ENCODE peak calls at places on chromosomes 12 and 14, in six cellular contexts. One of them, this sample, is unnamed. For H3K9me3 and H3K27me3, the result is how much of the 10 kb centered on the place peaks cover.

GRCh38 chr12:93895096-93895460 is 217.9 kb downstream of the CRADD start:
- DNase-seq in CD8-positive, alpha-beta memory T cell: no peak
- DNase-seq in stomach: no peak
- DNase-seq in tibial artery: no peak
- DNase-seq in BE2C: no peak
- DNase-seq in cardiac muscle cell: no peak
- DNase-seq in this sample: no peak

GRCh38 chr14:76080471-76080870 is 71.3 kb upstream of the GPATCH2L start:
- DNase-seq in tibial artery: no peak
- DNase-seq in BE2C: no peak
- DNase-seq in cardiac muscle cell: no peak
- DNase-seq in stomach: no peak
- DNase-seq in CD8-positive, alpha-beta memory T cell: no peak
- DNase-seq in this sample: no peak

GRCh38 chr14:102579696-102580551 is 12.5 kb upstream of the RCOR1 start:
- DNase-seq in CD8-positive, alpha-beta memory T cell: no peak
- DNase-seq in cardiac muscle cell: no peak
- DNase-seq in tibial artery: no peak
- DNase-seq in stomach: no peak
- DNase-seq in BE2C: peak
- DNase-seq in this sample: no peak

GRCh38 chr12:11795910-11796459 is 146.5 kb downstream of the ETV6 start:
- DNase-seq in stomach: no peak
- DNase-seq in cardiac muscle cell: peak
- DNase-seq in CD8-positive, alpha-beta memory T cell: no peak
- DNase-seq in BE2C: no peak
- DNase-seq in tibial artery: no peak
- DNase-seq in this sample: no peak

GRCh38 chr14:36339817-36340216 is 19.4 kb upstream of the MBIP start:
- DNase-seq in tibial artery: no peak
- DNase-seq in stomach: no peak
- DNase-seq in CD8-positive, alpha-beta memory T cell: no peak
- DNase-seq in BE2C: no peak
- DNase-seq in cardiac muscle cell: no peak
- DNase-seq in this sample: no peak

GRCh38 chr12:23854598-23854997 is 94.9 kb downstream of the SOX5 start:
- DNase-seq in cardiac muscle cell: no peak
- DNase-seq in CD8-positive, alpha-beta memory T cell: no peak
- DNase-seq in stomach: no peak
- DNase-seq in tibial artery: no peak
- DNase-seq in BE2C: no peak
- DNase-seq in this sample: no peak

GRCh38 chr12:40511341-40511740 is 180.9 kb upstream of the CNTN1 start:
- DNase-seq in cardiac muscle cell: no peak
- DNase-seq in CD8-positive, alpha-beta memory T cell: no peak
- DNase-seq in BE2C: no peak
- DNase-seq in tibial artery: no peak
- DNase-seq in stomach: no peak
- DNase-seq in this sample: no peak

GRCh38 chr12:96371138-96371786 is 29.0 kb downstream of the CDK17 start:
- DNase-seq in tibial artery: no peak
- DNase-seq in CD8-positive, alpha-beta memory T cell: no peak
- DNase-seq in stomach: no peak
- DNase-seq in cardiac muscle cell: no peak
- DNase-seq in BE2C: no peak
- DNase-seq in this sample: no peak

GRCh38 chr12:9740109-9740750 is 7.3 kb upstream of the CLECL1 start:
- DNase-seq in BE2C: no peak
- DNase-seq in stomach: no peak
- DNase-seq in tibial artery: no peak
- DNase-seq in cardiac muscle cell: no peak
- DNase-seq in CD8-positive, alpha-beta memory T cell: peak
- DNase-seq in this sample: no peak

GRCh38 chr12:55721601-55722213 is 1.5 kb downstream of the RDH5 start:
- DNase-seq in BE2C: no peak
- DNase-seq in CD8-positive, alpha-beta memory T cell: no peak
- DNase-seq in cardiac muscle cell: no peak
- DNase-seq in tibial artery: no peak
- DNase-seq in stomach: no peak
- DNase-seq in this sample: no peak

GRCh38 chr12:31363416-31363809 is 37.5 kb upstream of the SINHCAF start:
- DNase-seq in BE2C: no peak
- DNase-seq in CD8-positive, alpha-beta memory T cell: no peak
- DNase-seq in stomach: no peak
- DNase-seq in cardiac muscle cell: no peak
- DNase-seq in tibial artery: no peak
- DNase-seq in this sample: no peak

GRCh38 chr14:75070383-75070782 is 942 bp downstream of the ZC2HC1C start:
- DNase-seq in cardiac muscle cell: no peak
- DNase-seq in stomach: no peak
- DNase-seq in CD8-positive, alpha-beta memory T cell: no peak
- DNase-seq in BE2C: no peak
- DNase-seq in tibial artery: no peak
- DNase-seq in this sample: no peak

GRCh38 chr14:51822499-51822898 is 37.9 kb upstream of the GNG2 start:
- DNase-seq in tibial artery: no peak
- DNase-seq in BE2C: no peak
- DNase-seq in stomach: no peak
- DNase-seq in CD8-positive, alpha-beta memory T cell: no peak
- DNase-seq in cardiac muscle cell: no peak
- DNase-seq in this sample: no peak

GRCh38 chr12:96141216-96141944 is 52.8 kb upstream of the ELK3 start:
- DNase-seq in stomach: no peak
- DNase-seq in CD8-positive, alpha-beta memory T cell: no peak
- DNase-seq in cardiac muscle cell: no peak
- DNase-seq in BE2C: no peak
- DNase-seq in tibial artery: no peak
- DNase-seq in this sample: no peak

GRCh38 chr12:57112492-57113294 is 1.5 kb upstream of the STAT6 start:
- DNase-seq in tibial artery: no peak
- DNase-seq in cardiac muscle cell: no peak
- DNase-seq in stomach: peak
- DNase-seq in BE2C: peak
- DNase-seq in CD8-positive, alpha-beta memory T cell: no peak
- DNase-seq in this sample: peak

GRCh38 chr12:116551952-116552749 is 7.0 kb upstream of the MAP1LC3B2 start:
- DNase-seq in CD8-positive, alpha-beta memory T cell: no peak
- DNase-seq in BE2C: no peak
- DNase-seq in stomach: no peak
- DNase-seq in tibial artery: no peak
- DNase-seq in cardiac muscle cell: no peak
- DNase-seq in this sample: peak

GRCh38 chr14:103398427-103399195 is 13.4 kb downstream of the MARK3 start:
- DNase-seq in cardiac muscle cell: no peak
- DNase-seq in tibial artery: no peak
- DNase-seq in BE2C: no peak
- DNase-seq in CD8-positive, alpha-beta memory T cell: no peak
- DNase-seq in stomach: no peak
- DNase-seq in this sample: peak

GRCh38 chr14:101187017-101187815 is 283.7 kb upstream of the RTL1 start:
- DNase-seq in BE2C: no peak
- DNase-seq in cardiac muscle cell: no peak
- DNase-seq in stomach: peak
- DNase-seq in CD8-positive, alpha-beta memory T cell: no peak
- DNase-seq in tibial artery: no peak
- DNase-seq in this sample: no peak

GRCh38 chr12:132427999-132428871 is 61.7 kb upstream of the FBRSL1 start:
- DNase-seq in tibial artery: no peak
- DNase-seq in cardiac muscle cell: no peak
- DNase-seq in CD8-positive, alpha-beta memory T cell: no peak
- DNase-seq in BE2C: no peak
- DNase-seq in stomach: peak
- DNase-seq in this sample: no peak

GRCh38 chr14:56487761-56488160 is 91.8 kb upstream of the TMEM260 start:
- DNase-seq in tibial artery: no peak
- DNase-seq in BE2C: no peak
- DNase-seq in cardiac muscle cell: no peak
- DNase-seq in stomach: no peak
- DNase-seq in CD8-positive, alpha-beta memory T cell: no peak
- DNase-seq in this sample: no peak

GRCh38 chr14:75542585-75543091 is 20.4 kb downstream of the BATF start:
- DNase-seq in cardiac muscle cell: peak
- DNase-seq in CD8-positive, alpha-beta memory T cell: peak
- DNase-seq in BE2C: no peak
- DNase-seq in tibial artery: peak
- DNase-seq in stomach: peak
- DNase-seq in this sample: peak

GRCh38 chr12:17215754-17216153 is 609.8 kb upstream of the LMO3 start:
- DNase-seq in stomach: no peak
- DNase-seq in CD8-positive, alpha-beta memory T cell: no peak
- DNase-seq in cardiac muscle cell: no peak
- DNase-seq in tibial artery: no peak
- DNase-seq in BE2C: no peak
- DNase-seq in this sample: peak

GRCh38 chr12:96850676-96851075 is 56.4 kb upstream of the NEDD1 start:
- DNase-seq in CD8-positive, alpha-beta memory T cell: no peak
- DNase-seq in cardiac muscle cell: no peak
- DNase-seq in stomach: no peak
- DNase-seq in tibial artery: no peak
- DNase-seq in BE2C: no peak
- DNase-seq in this sample: no peak

GRCh38 chr12:102043928-102044327 is 17.9 kb downstream of the WASHC3 start:
- DNase-seq in cardiac muscle cell: no peak
- DNase-seq in stomach: no peak
- DNase-seq in BE2C: no peak
- DNase-seq in CD8-positive, alpha-beta memory T cell: no peak
- DNase-seq in tibial artery: no peak
- DNase-seq in this sample: no peak

GRCh38 chr14:61269321-61270083 is 11.6 kb downstream of the TMEM30B start:
- DNase-seq in tibial artery: peak
- DNase-seq in cardiac muscle cell: peak
- DNase-seq in BE2C: peak
- DNase-seq in stomach: peak
- DNase-seq in CD8-positive, alpha-beta memory T cell: peak
- DNase-seq in this sample: peak

GRCh38 chr14:68705741-68706283 is 87.1 kb downstream of the ZFP36L1 start:
- DNase-seq in tibial artery: no peak
- DNase-seq in cardiac muscle cell: peak
- DNase-seq in CD8-positive, alpha-beta memory T cell: no peak
- DNase-seq in BE2C: peak
- DNase-seq in stomach: peak
- DNase-seq in this sample: no peak

GRCh38 chr14:105536691-105537579 is 10.6 kb downstream of the TMEM121 start:
- DNase-seq in tibial artery: no peak
- DNase-seq in CD8-positive, alpha-beta memory T cell: no peak
- DNase-seq in cardiac muscle cell: no peak
- DNase-seq in stomach: no peak
- DNase-seq in BE2C: peak
- DNase-seq in this sample: no peak
- H3K9me3 ChIP-seq in tibial artery: under half
- H3K9me3 ChIP-seq in CD8-positive, alpha-beta memory T cell: under half
- H3K9me3 ChIP-seq in cardiac muscle cell: under half
- H3K9me3 ChIP-seq in stomach: under half
- H3K9me3 ChIP-seq in BE2C: under half
- H3K9me3 ChIP-seq in this sample: under half

DNA sequence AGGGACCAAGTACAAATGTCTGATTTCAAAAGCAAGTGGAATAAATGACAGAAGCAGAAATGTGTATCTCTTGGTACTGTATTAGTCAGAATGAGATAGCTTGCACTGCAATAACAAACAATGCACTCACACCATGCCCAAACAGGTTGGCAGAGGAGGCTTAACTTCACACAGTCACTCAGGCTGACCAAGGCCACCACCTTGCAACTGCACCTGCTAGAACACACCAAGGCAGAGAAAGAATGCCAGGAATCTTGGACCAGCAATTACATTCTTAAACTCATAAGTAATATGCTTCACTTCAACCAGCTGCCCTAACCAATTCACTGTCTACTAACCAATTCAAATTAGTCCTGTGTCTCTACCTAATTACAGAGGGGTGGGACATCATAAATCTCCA is 378.3 kb downstream of the BCL11B start:
- DNase-seq in cardiac muscle cell: no peak
- DNase-seq in CD8-positive, alpha-beta memory T cell: no peak
- DNase-seq in BE2C: no peak
- DNase-seq in tibial artery: no peak
- DNase-seq in stomach: no peak
- DNase-seq in this sample: no peak
- H3K27me3 ChIP-seq in cardiac muscle cell: under half
- H3K27me3 ChIP-seq in CD8-positive, alpha-beta memory T cell: under half
- H3K27me3 ChIP-seq in BE2C: under half
- H3K27me3 ChIP-seq in tibial artery: under half
- H3K27me3 ChIP-seq in stomach: under half
- H3K27me3 ChIP-seq in this sample: under half

GRCh38 chr12:14099994-14100393 is 118.6 kb upstream of the GRIN2B start:
- DNase-seq in cardiac muscle cell: no peak
- DNase-seq in tibial artery: no peak
- DNase-seq in CD8-positive, alpha-beta memory T cell: no peak
- DNase-seq in BE2C: no peak
- DNase-seq in stomach: no peak
- DNase-seq in this sample: no peak
- H3K9me3 ChIP-seq in cardiac muscle cell: under half
- H3K9me3 ChIP-seq in tibial artery: under half
- H3K9me3 ChIP-seq in CD8-positive, alpha-beta memory T cell: under half
- H3K9me3 ChIP-seq in BE2C: under half
- H3K9me3 ChIP-seq in stomach: under half
- H3K9me3 ChIP-seq in this sample: under half

GRCh38 chr12:98422809-98423208 is 92.6 kb upstream of the TMPO start:
- DNase-seq in stomach: no peak
- DNase-seq in CD8-positive, alpha-beta memory T cell: no peak
- DNase-seq in cardiac muscle cell: peak
- DNase-seq in tibial artery: no peak
- DNase-seq in BE2C: peak
- DNase-seq in this sample: no peak

GRCh38 chr12:98425859-98426258 is 89.5 kb upstream of the TMPO start:
- DNase-seq in BE2C: no peak
- DNase-seq in tibial artery: no peak
- DNase-seq in cardiac muscle cell: peak
- DNase-seq in CD8-positive, alpha-beta memory T cell: no peak
- DNase-seq in stomach: no peak
- DNase-seq in this sample: no peak

GRCh38 chr12:98422359-98422758 is 93.0 kb upstream of the TMPO start:
- DNase-seq in stomach: no peak
- DNase-seq in CD8-positive, alpha-beta memory T cell: no peak
- DNase-seq in BE2C: no peak
- DNase-seq in cardiac muscle cell: no peak
- DNase-seq in tibial artery: no peak
- DNase-seq in this sample: no peak

GRCh38 chr12:98423963-98424362 is 91.4 kb upstream of the TMPO start:
- DNase-seq in BE2C: no peak
- DNase-seq in stomach: no peak
- DNase-seq in CD8-positive, alpha-beta memory T cell: no peak
- DNase-seq in cardiac muscle cell: no peak
- DNase-seq in tibial artery: no peak
- DNase-seq in this sample: no peak

DNA sequence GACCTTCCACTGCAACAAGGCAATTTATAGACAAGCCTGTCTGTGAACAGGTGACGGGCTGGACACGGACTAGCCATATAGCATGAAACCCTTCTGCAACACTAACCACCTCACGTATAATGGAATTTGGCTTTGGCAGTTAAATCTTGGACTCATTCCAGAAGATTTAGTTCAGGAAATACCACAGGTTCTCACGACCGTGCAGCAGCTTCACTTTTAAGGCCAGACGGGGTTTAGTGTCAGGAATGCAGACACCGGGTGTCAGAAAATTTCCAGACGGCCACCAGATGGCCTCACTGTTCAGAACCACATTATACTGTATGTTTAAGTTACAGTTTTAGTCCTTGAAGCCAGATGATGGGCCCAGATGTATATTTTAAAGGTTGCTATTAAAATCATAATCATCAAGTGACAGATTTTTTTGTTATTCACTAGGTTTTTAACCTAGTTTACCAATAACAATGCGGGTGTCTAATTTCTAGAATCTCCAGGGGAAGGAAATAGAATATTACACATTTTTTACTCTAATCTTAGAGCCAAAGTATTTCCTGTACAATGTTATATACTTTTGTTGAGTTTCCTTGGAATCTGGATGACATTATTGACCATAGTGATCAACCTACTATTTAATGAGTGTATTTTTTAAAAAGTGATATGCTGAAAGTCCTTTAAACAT is 90.5 kb upstream of the TMPO start:
- DNase-seq in BE2C: peak
- DNase-seq in tibial artery: peak
- DNase-seq in CD8-positive, alpha-beta memory T cell: peak
- DNase-seq in cardiac muscle cell: peak
- DNase-seq in stomach: peak
- DNase-seq in this sample: peak
- H3K27me3 ChIP-seq in BE2C: under half
- H3K27me3 ChIP-seq in tibial artery: under half
- H3K27me3 ChIP-seq in CD8-positive, alpha-beta memory T cell: under half
- H3K27me3 ChIP-seq in cardiac muscle cell: under half
- H3K27me3 ChIP-seq in stomach: under half
- H3K27me3 ChIP-seq in this sample: under half